ENCODE peak calls at places on chromosomes 5 and 9, in six cellular contexts. P is tibial artery, E is mammary epithelial cell, O is WERI-Rb-1, L is neural progenitor cell, Y is brain microvascular endothelial cell. Q is an unnamed sample.

GRCh38 chr5:158814521-158814920 is 285.2 kb downstream of the EBF1 start:
- DNase-seq in P (no peak), E (no peak), O (no peak), L (no peak), Y (no peak), Q (no peak)

GRCh38 chr5:56763711-56764466 is 51.5 kb upstream of the MAP3K1 start:
- DNase-seq in P (no peak), E (peak; percentile 58), O (no peak), L (no peak), Y (peak; percentile 46), Q (no peak)

GRCh38 chr5:133232435-133232834 is 180.6 kb downstream of the HSPA4 start:
- DNase-seq in P (no peak), E (no peak), O (no peak), L (no peak), Y (no peak), Q (no peak)

GRCh38 chr5:163565931-163566608 is 60.7 kb downstream of the MAT2B start:
- DNase-seq in P (no peak), E (peak; percentile 23), O (no peak), L (peak; percentile 65), Y (peak; percentile 1), Q (no peak)

GRCh38 chr5:107381189-107381856 is 289.4 kb downstream of the EFNA5 start:
- DNase-seq in P (no peak), E (peak; percentile 79), O (no peak), L (no peak), Y (peak; percentile 90), Q (no peak)

GRCh38 chr5:150278916-150279315 is 10.7 kb downstream of the CAMK2A start:
- DNase-seq in P (no peak), E (peak; percentile 72), O (no peak), L (no peak), Y (peak; percentile 79), Q (peak; percentile 56)

GRCh38 chr5:90803891-90804290 is 245.3 kb downstream of the ADGRV1 start:
- DNase-seq in P (no peak), E (peak; percentile 38), O (no peak), L (no peak), Y (no peak), Q (no peak)

GRCh38 chr5:107739661-107740060 is 68.9 kb upstream of the EFNA5 start:
- DNase-seq in P (no peak), E (peak; percentile 37), O (no peak), L (no peak), Y (peak; percentile 43), Q (no peak)

GRCh38 chr5:6713274-6714181 is at the start of gene TENT4A:
- DNase-seq in P (peak; percentile 76), E (no peak), O (no peak), L (no peak), Y (no peak), Q (no peak)

GRCh38 chr5:78886650-78887230 is 98.4 kb downstream of the ARSB start:
- DNase-seq in P (no peak), E (no peak), O (no peak), L (no peak), Y (no peak), Q (no peak)

GRCh38 chr5:179680014-179680779 is 637 bp downstream of the CBY3 start:
- DNase-seq in P (no peak), E (no peak), O (no peak), L (no peak), Y (no peak), Q (no peak)

GRCh38 chr5:179680780-179681411 is at the start of gene CBY3:
- DNase-seq in P (no peak), E (no peak), O (no peak), L (no peak), Y (no peak), Q (no peak)

GRCh38 chr5:179678238-179679013 is 2.4 kb downstream of the CBY3 start:
- DNase-seq in P (peak; percentile 96), E (peak; percentile 90), O (peak; percentile 87), L (peak; percentile 98), Y (peak; percentile 93), Q (peak; percentile 77)

DNA sequence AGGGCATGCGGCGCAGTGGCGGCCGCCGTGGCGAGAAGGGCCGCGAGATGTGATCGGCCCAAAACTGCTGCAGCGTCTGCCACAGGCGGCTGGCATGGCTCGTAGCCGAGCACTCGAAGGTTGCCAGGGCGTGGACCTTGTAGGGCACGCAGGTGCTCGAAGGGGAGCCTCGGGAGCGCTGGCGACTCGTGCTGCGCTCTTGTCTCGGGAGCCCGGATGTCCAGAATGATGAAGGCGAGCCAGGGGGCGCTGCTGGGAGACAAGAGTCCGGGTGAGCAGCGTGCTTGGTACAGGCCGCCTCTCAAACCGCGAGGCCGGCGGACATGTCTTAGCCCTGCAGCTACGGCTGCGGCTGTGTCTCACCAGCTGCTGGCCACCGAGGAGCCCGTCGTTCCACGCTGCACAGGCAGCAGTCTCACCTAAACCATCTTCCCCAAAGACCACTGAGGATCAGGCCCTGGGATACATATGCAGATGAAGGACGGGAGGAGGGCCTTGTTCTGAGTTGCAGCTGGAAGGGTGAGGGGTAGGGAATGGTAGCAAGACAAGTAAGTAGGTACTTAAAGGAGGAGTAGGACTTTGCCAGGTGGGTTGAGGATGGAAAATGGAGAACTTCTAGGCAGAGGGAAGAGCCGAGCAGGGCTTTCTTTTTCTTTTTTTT is 1.7 kb downstream of the CBY3 start:
- DNase-seq in P (peak; percentile 83), E (peak; percentile 37), O (peak; percentile 10), L (peak; percentile 72), Y (peak; percentile 57), Q (no peak)
- TF ChIP-seq CTCF in P (no peak), E (no peak), O (no peak), L (peak; percentile 32), Y (peak; percentile 65), Q (peak; percentile 32)

GRCh38 chr9:37501957-37502596 is 16.3 kb downstream of the POLR1E start:
- DNase-seq in P (no peak), E (no peak), O (no peak), L (no peak), Y (no peak), Q (no peak)

GRCh38 chr9:37507586-37508134 is 21.9 kb downstream of the POLR1E start:
- DNase-seq in P (no peak), E (no peak), O (no peak), L (no peak), Y (no peak), Q (no peak)

GRCh38 chr9:37499297-37499696 is 13.5 kb downstream of the POLR1E start:
- DNase-seq in P (no peak), E (no peak), O (no peak), L (no peak), Y (no peak), Q (no peak)

GRCh38 chr9:37508135-37508833 is 22.5 kb downstream of the POLR1E start:
- DNase-seq in P (no peak), E (no peak), O (no peak), L (no peak), Y (no peak), Q (no peak)

GRCh38 chr9:37503736-37504135 is 18.0 kb downstream of the POLR1E start:
- DNase-seq in P (no peak), E (no peak), O (no peak), L (no peak), Y (peak; percentile 20), Q (no peak)
- H3K36me3 ChIP-seq in P (peaks cover 77% of the 10 kb centered on the region), E (peaks cover 40% of the 10 kb centered on the region), O (peaks cover 77% of the 10 kb centered on the region), L (peaks cover 6% of the 10 kb centered on the region), Y (peaks cover 43% of the 10 kb centered on the region), Q (peaks cover 2% of the 10 kb centered on the region)

GRCh38 chr5:38554860-38555259 is 1.6 kb downstream of the LIFR start:
- DNase-seq in P (no peak), E (no peak), O (no peak), L (no peak), Y (no peak), Q (no peak)
- H3K4me3 ChIP-seq in P (peak overlapping the region; percentile 90), E (no peak overlapping the region), O (no peak overlapping the region), L (no peak overlapping the region), Y (peak overlapping the region; percentile 3), Q (peak overlapping the region; percentile 94)

DNA sequence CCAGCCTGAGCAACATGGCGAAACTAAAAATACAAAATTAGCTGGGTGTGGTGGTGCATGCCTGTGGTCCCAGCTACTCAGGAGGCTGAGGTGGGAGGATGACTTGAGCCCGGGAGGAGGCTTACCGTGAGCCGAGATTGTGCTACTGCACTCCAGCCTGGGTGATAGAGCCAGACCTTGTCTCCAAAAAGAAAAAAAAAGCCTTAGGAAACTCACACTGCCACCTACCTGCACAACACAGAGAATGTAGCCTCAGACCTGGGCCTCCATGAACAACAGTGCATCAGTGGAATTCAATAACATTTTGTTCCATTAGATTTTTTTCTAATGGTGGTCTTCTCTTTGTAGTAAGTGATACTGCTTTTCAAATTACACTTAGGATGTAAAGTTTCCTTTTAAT is 63.8 kb upstream of the RARS1 start:
- DNase-seq in P (no peak), E (no peak), O (no peak), L (no peak), Y (no peak), Q (no peak)
- TF ChIP-seq CTCF in P (no peak), E (peak; percentile 22), O (peak; percentile 14), L (peak; percentile 41), Y (peak; percentile 38), Q (peak; percentile 28)

Q was measured in kidney epithelial cell.